ENCODE peak calls at places on chromosomes 1 and 21, in seven cellular contexts. Q, A, D, L, Y, R and E are unnamed samples. For H3K4me1, the result is how much of the 10 kb centered on the place peaks cover.

GRCh38 chr1:12549460-12550349 is 68.3 kb downstream of the DHRS3 start:
- DNase-seq in Q (peak), A (peak), D (peak), L (peak), Y (peak), R (no peak), E (peak)

GRCh38 chr1:155022927-155023236 is 10.7 kb downstream of the DCST2 start:
- DNase-seq in Q (no peak), A (no peak), D (no peak), L (no peak), Y (no peak), R (peak), E (no peak)

GRCh38 chr1:45803299-45803780 is at the start of gene MAST2:
- DNase-seq in Q (peak), A (peak), D (peak), L (peak), Y (no peak), R (peak), E (peak)

GRCh38 chr1:25933479-25934365 is 27.5 kb upstream of the STMN1 start:
- DNase-seq in Q (no peak), A (peak), D (no peak), L (no peak), Y (no peak), R (no peak), E (no peak)

GRCh38 chr1:108817016-108817415 is 39.9 kb downstream of the AKNAD1 start:
- DNase-seq in Q (no peak), A (no peak), D (no peak), L (no peak), Y (no peak), R (no peak), E (no peak)

GRCh38 chr1:2412773-2413494 is 570 bp upstream of the PEX10 start:
- DNase-seq in Q (no peak), A (peak), D (peak), L (no peak), Y (no peak), R (peak), E (no peak)

GRCh38 chr1:177927021-177927596 is 42.7 kb downstream of the SEC16B start:
- DNase-seq in Q (no peak), A (no peak), D (no peak), L (no peak), Y (no peak), R (no peak), E (no peak)

GRCh38 chr1:245671966-245672767 is 517.4 kb downstream of the KIF26B start:
- DNase-seq in Q (no peak), A (no peak), D (peak), L (no peak), Y (no peak), R (no peak), E (no peak)

GRCh38 chr1:92483442-92484170 is 3.1 kb downstream of the GFI1 start:
- DNase-seq in Q (no peak), A (no peak), D (no peak), L (peak), Y (no peak), R (peak), E (no peak)

GRCh38 chr1:58735591-58735990 is 35.7 kb upstream of the MYSM1 start:
- DNase-seq in Q (no peak), A (no peak), D (no peak), L (no peak), Y (no peak), R (no peak), E (no peak)

GRCh38 chr1:27656157-27656893 is 15.7 kb downstream of the IFI6 start:
- DNase-seq in Q (no peak), A (no peak), D (no peak), L (no peak), Y (no peak), R (no peak), E (no peak)

GRCh38 chr21:41964171-41964570 is 10.4 kb upstream of the C2CD2 start:
- DNase-seq in Q (no peak), A (no peak), D (no peak), L (peak), Y (no peak), R (no peak), E (no peak)

GRCh38 chr21:35849131-35849530 is 211.2 kb downstream of the SETD4 start:
- DNase-seq in Q (no peak), A (no peak), D (no peak), L (no peak), Y (no peak), R (no peak), E (peak)

GRCh38 chr1:80054129-80054528 is 1047.6 kb upstream of the ADGRL4 start:
- DNase-seq in Q (peak), A (peak), D (no peak), L (no peak), Y (no peak), R (peak), E (no peak)

GRCh38 chr1:156053770-156054499 is at the start of gene UBQLN4:
- DNase-seq in Q (peak), A (peak), D (peak), L (peak), Y (no peak), R (peak), E (peak)

GRCh38 chr1:172394167-172394751 is 26.2 kb upstream of the C1orf105 start:
- DNase-seq in Q (no peak), A (no peak), D (no peak), L (no peak), Y (no peak), R (no peak), E (no peak)

GRCh38 chr1:172397633-172398032 is 22.9 kb upstream of the C1orf105 start:
- DNase-seq in Q (no peak), A (no peak), D (no peak), L (no peak), Y (no peak), R (no peak), E (no peak)

GRCh38 chr1:172397221-172397620 is 23.3 kb upstream of the C1orf105 start:
- DNase-seq in Q (no peak), A (no peak), D (no peak), L (no peak), Y (no peak), R (no peak), E (no peak)

GRCh38 chr1:172393354-172393753 is 27.1 kb upstream of the C1orf105 start:
- DNase-seq in Q (no peak), A (no peak), D (no peak), L (no peak), Y (no peak), R (no peak), E (no peak)

GRCh38 chr1:172394811-172395210 is 25.7 kb upstream of the C1orf105 start:
- DNase-seq in Q (no peak), A (no peak), D (no peak), L (no peak), Y (no peak), R (no peak), E (no peak)
- H3K4me1 ChIP-seq in Q (under half), A (under half), D (half or more), L (under half), Y (under half), R (under half), E (under half)

GRCh38 chr1:150069923-150070322 is 2.3 kb downstream of the VPS45 start:
- DNase-seq in Q (no peak), A (no peak), D (no peak), L (no peak), Y (no peak), R (no peak), E (no peak)

GRCh38 chr1:150066328-150066727 is 1.2 kb upstream of the VPS45 start:
- DNase-seq in Q (no peak), A (no peak), D (no peak), L (no peak), Y (no peak), R (no peak), E (no peak)

GRCh38 chr1:150065184-150065871 is 2.2 kb upstream of the VPS45 start:
- DNase-seq in Q (peak), A (no peak), D (no peak), L (no peak), Y (no peak), R (no peak), E (no peak)

GRCh38 chr1:150066838-150067183 is 765 bp upstream of the VPS45 start:
- DNase-seq in Q (no peak), A (peak), D (no peak), L (peak), Y (no peak), R (no peak), E (peak)

GRCh38 chr1:150067184-150068182 is at the start of gene VPS45:
- DNase-seq in Q (peak), A (peak), D (peak), L (peak), Y (peak), R (peak), E (peak)
- TF ChIP-seq CTCF in Q (no peak), A (peak), D (no peak), L (peak), Y (no peak), R (no peak), E (no peak)

DNA sequence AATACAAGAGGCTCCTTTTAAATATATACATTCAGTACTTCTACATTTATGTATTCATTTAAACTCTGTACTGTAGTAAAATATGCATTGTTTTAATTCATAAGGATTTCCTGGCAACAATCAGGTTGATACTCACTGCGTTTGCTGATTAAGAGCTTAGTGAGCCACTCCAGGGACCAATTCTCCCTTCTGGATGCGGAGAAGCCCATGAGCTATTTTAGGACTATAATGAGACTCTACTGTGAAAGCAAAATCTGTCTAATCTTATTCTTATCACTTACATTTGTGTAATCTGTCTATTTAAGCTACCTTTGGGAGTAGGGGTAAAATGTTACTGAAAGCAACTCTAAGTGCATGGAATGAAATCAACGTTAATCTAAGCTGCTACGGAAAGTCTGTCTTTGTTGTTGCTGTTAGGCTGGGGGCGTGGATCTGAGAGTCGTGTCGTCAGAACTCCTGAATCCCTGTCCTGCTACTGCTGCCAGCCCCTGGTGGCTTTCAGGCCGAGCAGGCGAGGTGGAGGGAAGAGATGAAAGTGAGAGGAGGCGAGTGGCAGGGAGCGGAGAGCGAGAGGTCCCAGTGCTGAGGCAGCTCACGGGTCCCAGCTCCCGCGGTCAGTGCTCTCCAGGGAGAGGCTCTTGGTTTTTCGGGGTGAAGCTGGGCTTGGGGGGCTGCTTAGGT is 53.7 kb downstream of the COQ8A start:
- DNase-seq in Q (no peak), A (no peak), D (no peak), L (no peak), Y (no peak), R (peak), E (no peak)
- TF ChIP-seq POLR2AphosphoS5 in Q (no peak), A (no peak), D (no peak), L (no peak), Y (no peak), R (no peak), E (no peak)

GRCh38 chr1:21065851-21066250 is 110.8 kb downstream of the EIF4G3 start:
- DNase-seq in Q (no peak), A (no peak), D (no peak), L (no peak), Y (no peak), R (no peak), E (no peak)

GRCh38 chr1:21066365-21067012 is 110.2 kb downstream of the EIF4G3 start:
- DNase-seq in Q (no peak), A (no peak), D (no peak), L (no peak), Y (no peak), R (no peak), E (no peak)

GRCh38 chr1:21067551-21068227 is 109.0 kb downstream of the EIF4G3 start:
- DNase-seq in Q (no peak), A (no peak), D (no peak), L (no peak), Y (no peak), R (no peak), E (no peak)

GRCh38 chr1:21069549-21069948 is 107.1 kb downstream of the EIF4G3 start:
- DNase-seq in Q (no peak), A (no peak), D (no peak), L (no peak), Y (no peak), R (no peak), E (no peak)

DNA sequence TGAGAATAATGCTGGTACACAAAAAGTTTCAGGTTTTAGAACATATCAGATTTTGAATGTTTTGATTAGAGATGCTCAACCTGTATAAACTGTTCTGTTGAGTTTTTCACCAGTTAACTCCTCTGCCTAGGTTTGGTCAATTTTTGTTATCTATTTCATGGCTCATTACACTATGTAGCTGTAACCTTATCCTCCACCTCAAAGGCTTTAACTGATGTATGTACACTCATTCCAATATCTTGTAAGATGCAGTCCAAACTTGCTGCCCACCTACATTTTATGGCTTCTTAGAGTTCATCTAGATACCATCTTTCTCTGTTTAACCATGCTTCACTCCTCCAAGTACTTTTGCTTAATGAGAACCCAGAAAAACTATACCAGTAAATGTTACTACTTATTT is 107.8 kb downstream of the EIF4G3 start:
- DNase-seq in Q (no peak), A (no peak), D (no peak), L (no peak), Y (no peak), R (no peak), E (no peak)
- H3K4me1 ChIP-seq in Q (under half), A (under half), D (under half), L (under half), Y (under half), R (under half), E (under half)